ENCODE peak calls at places on chromosomes 3 and 15, in nine cellular contexts. U is B cell, S is PC-3, W is uterus, E is neural progenitor cell, A is foreskin fibroblast, H is GM13977, V is brain microvascular endothelial cell, O is AG09309. D is an unnamed sample.

GRCh38 chr15:41698779-41699178 is 38.6 kb downstream of the MGA start:
- DNase-seq in U (no peak), H (no peak), S (peak; percentile 89), E (no peak), A (peak; percentile 5), O (peak; percentile 37), V (peak; percentile 21), W (no peak), D (no peak)

GRCh38 chr3:52128118-52128683 is 26.0 kb downstream of the POC1A start:
- DNase-seq in S (peak; percentile 92), V (peak; percentile 58), A (peak; percentile 76), W (no peak), O (no peak), U (no peak), E (no peak), H (no peak), D (no peak)

GRCh38 chr3:107431298-107432012 is 54.2 kb downstream of the CCDC54 start:
- DNase-seq in V (peak; percentile 40), H (peak; percentile 68), S (peak; percentile 76), A (peak; percentile 59), O (no peak), U (peak; percentile 74), W (peak; percentile 67), E (peak; percentile 82), D (no peak)

GRCh38 chr3:155323063-155323666 is 29.7 kb upstream of the STRIT1 start:
- DNase-seq in V (peak; percentile 74), W (no peak), H (peak; percentile 45), S (peak; percentile 86), E (peak; percentile 80), A (peak; percentile 73), O (peak; percentile 66), U (peak; percentile 50), D (no peak)

GRCh38 chr15:89305395-89305794 is 29.2 kb downstream of the POLG start:
- DNase-seq in H (no peak), O (no peak), V (no peak), S (no peak), U (no peak), A (no peak), E (no peak), W (no peak), D (no peak)

GRCh38 chr15:40991355-40991754 is 38.1 kb downstream of the CHAC1 start:
- DNase-seq in U (no peak), S (no peak), H (no peak), W (no peak), V (no peak), O (no peak), A (no peak), E (peak; percentile 45), D (no peak)

GRCh38 chr3:143307613-143308183 is 188.1 kb downstream of the CHST2 start:
- DNase-seq in H (peak; percentile 39), O (peak; percentile 24), E (no peak), V (peak; percentile 59), S (peak; percentile 27), W (no peak), U (no peak), A (peak; percentile 62), D (no peak)

GRCh38 chr3:197546307-197547085 is 9.3 kb downstream of the BDH1 start:
- DNase-seq in E (no peak), H (no peak), S (no peak), A (no peak), V (no peak), O (no peak), W (no peak), U (no peak), D (no peak)

GRCh38 chr3:34298668-34299067 is 500.2 kb downstream of the PDCD6IP start:
- DNase-seq in W (no peak), O (no peak), V (no peak), H (no peak), S (no peak), E (no peak), U (no peak), A (no peak), D (no peak)

GRCh38 chr3:44554626-44555592 is at the start of gene ZKSCAN7:
- DNase-seq in U (peak; percentile 70), W (peak; percentile 33), S (no peak), V (peak; percentile 33), A (peak; percentile 44), O (no peak), E (peak; percentile 73), H (peak; percentile 81), D (peak; percentile 85)

GRCh38 chr3:34394978-34395748 is 596.7 kb downstream of the PDCD6IP start:
- DNase-seq in V (no peak), W (no peak), O (no peak), A (no peak), S (no peak), E (no peak), U (no peak), H (no peak), D (peak; percentile 38)

GRCh38 chr3:47803478-47804025 is 614 bp downstream of the DHX30 start:
- DNase-seq in V (no peak), A (no peak), E (no peak), S (no peak), H (no peak), U (no peak), O (no peak), W (no peak), D (no peak)

GRCh38 chr3:138440137-138440536 is 5.7 kb downstream of the ESYT3 start:
- DNase-seq in E (no peak), S (no peak), U (no peak), H (no peak), A (no peak), O (no peak), W (no peak), V (no peak), D (no peak)

GRCh38 chr15:74815121-74815933 is 2.7 kb downstream of the LMAN1L start:
- DNase-seq in H (no peak), V (no peak), A (no peak), O (no peak), E (no peak), S (peak; percentile 59), W (no peak), U (no peak), D (no peak)

GRCh38 chr3:165903885-165904284 is 66.7 kb upstream of the BCHE start:
- DNase-seq in S (peak; percentile 40), W (no peak), H (no peak), O (no peak), V (no peak), E (no peak), A (no peak), U (no peak), D (no peak)

GRCh38 chr15:27538325-27538724 is 560.8 kb downstream of the OCA2 start:
- DNase-seq in W (no peak), A (no peak), O (no peak), V (no peak), E (peak; percentile 84), U (no peak), S (no peak), H (no peak), D (no peak)

GRCh38 chr15:42730135-42730534 is 6.8 kb downstream of the CDAN1 start:
- DNase-seq in U (no peak), W (no peak), H (peak; percentile 14), A (no peak), E (no peak), V (no peak), O (no peak), S (no peak), D (no peak)

GRCh38 chr3:10517616-10518015 is 12.2 kb upstream of the ATP2B2 start:
- DNase-seq in W (no peak), V (no peak), O (no peak), A (no peak), H (no peak), E (no peak), S (no peak), U (no peak), D (peak; percentile 59)

GRCh38 chr15:38895326-38896282 is 331.0 kb upstream of the RASGRP1 start:
- DNase-seq in A (peak; percentile 74), O (peak; percentile 79), E (no peak), U (no peak), H (no peak), V (peak; percentile 86), S (peak; percentile 58), W (no peak), D (no peak)

GRCh38 chr3:28286595-28286994 is 45.2 kb downstream of the CMC1 start:
- DNase-seq in V (no peak), E (peak; percentile 16), S (peak; percentile 68), O (peak; percentile 24), W (no peak), H (peak; percentile 14), A (peak; percentile 10), U (peak; percentile 21), D (no peak)

GRCh38 chr3:25021816-25022215 is 406.2 kb upstream of the RARB start:
- DNase-seq in U (no peak), S (peak; percentile 6), H (no peak), V (peak; percentile 49), E (no peak), A (no peak), W (no peak), O (no peak), D (no peak)
- TF ChIP-seq CTCF in U (no peak), S (peak; percentile 48), H (peak; percentile 18), V (peak; percentile 71), E (peak; percentile 46), A (peak; percentile 71), W (peak; percentile 67), O (peak; percentile 66), D (peak; percentile 84)

GRCh38 chr3:2392981-2393380 is 294.3 kb downstream of the CNTN4 start:
- DNase-seq in S (no peak), U (no peak), H (no peak), V (no peak), W (no peak), A (no peak), O (no peak), E (no peak), D (no peak)
- TF ChIP-seq CTCF in S (no peak), U (no peak), H (no peak), V (no peak), W (no peak), A (no peak), O (no peak), E (no peak), D (no peak)

GRCh38 chr3:196292281-196292923 is 4.9 kb upstream of the PCYT1A start:
- DNase-seq in O (no peak), S (no peak), H (peak; percentile 53), A (no peak), V (no peak), E (no peak), W (no peak), U (peak; percentile 33), D (no peak)
- TF ChIP-seq CTCF in O (no peak), S (peak; percentile 18), H (peak; percentile 57), A (no peak), V (no peak), E (no peak), W (no peak), U (no peak), D (no peak)

GRCh38 chr15:64651573-64652260 is 123.7 kb downstream of the RBPMS2 start:
- DNase-seq in S (peak; percentile 10), O (no peak), W (no peak), U (peak; percentile 47), H (peak; percentile 63), A (no peak), V (no peak), E (no peak), D (no peak)

GRCh38 chr15:64656508-64656907 is 118.9 kb downstream of the RBPMS2 start:
- DNase-seq in O (no peak), W (no peak), E (no peak), V (no peak), S (no peak), H (no peak), A (no peak), U (no peak), D (no peak)

DNA sequence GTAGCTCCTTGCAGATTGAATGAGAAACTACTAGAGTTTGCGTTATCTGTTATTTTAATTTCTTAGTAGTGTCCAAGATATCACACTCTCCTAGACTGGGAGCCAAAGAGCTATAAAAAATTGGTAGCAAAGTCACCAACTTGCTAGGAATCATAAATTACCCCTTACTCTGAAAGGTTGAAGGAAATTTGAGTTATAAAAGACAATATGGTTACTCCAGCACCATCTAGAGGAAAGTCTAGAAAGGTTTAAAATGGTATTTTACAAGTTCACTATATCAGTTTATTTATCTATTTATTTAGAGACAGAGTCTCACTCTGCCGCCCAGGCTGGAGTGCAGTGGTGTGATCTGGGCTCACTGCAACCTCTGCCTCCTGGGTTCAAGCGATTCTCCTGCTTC is 121.6 kb downstream of the RBPMS2 start:
- DNase-seq in A (no peak), E (no peak), W (no peak), S (peak; percentile 16), V (no peak), H (no peak), U (no peak), O (no peak), D (no peak)
- TF ChIP-seq CTCF in A (peak; percentile 16), E (peak; percentile 32), W (no peak), S (peak; percentile 30), V (peak; percentile 29), H (peak; percentile 35), U (peak; percentile 58), O (peak; percentile 28), D (peak; percentile 82)